ENCODE peak calls at places on chromosomes 5 and 9, in five cellular contexts. C is HepG2, S is IMR-90, I is K562, Q is H1. Z is an unnamed sample.

GRCh38 chr5:157324237-157324636 is 58.3 kb downstream of the CYFIP2 start:
- DNase-seq in C (no peak), S (no peak), I (peak; percentile 12), Q (peak; percentile 77), Z (peak; percentile 58)

GRCh38 chr5:179472641-179473040 is 77.7 kb upstream of the RUFY1 start:
- DNase-seq in C (no peak), S (no peak), I (no peak), Q (no peak), Z (no peak)

GRCh38 chr5:125011982-125012381 is 265.5 kb upstream of the ZNF608 start:
- DNase-seq in C (no peak), S (no peak), I (no peak), Q (no peak), Z (no peak)

GRCh38 chr5:167821096-167821590 is 470.3 kb upstream of the WWC1 start:
- DNase-seq in C (no peak), S (no peak), I (no peak), Q (no peak), Z (no peak)

GRCh38 chr5:64497390-64497789 is 8.4 kb upstream of the RGS7BP start:
- DNase-seq in C (no peak), S (peak; percentile 28), I (no peak), Q (no peak), Z (no peak)

GRCh38 chr5:111453747-111454146 is 58.6 kb downstream of the STARD4 start:
- DNase-seq in C (no peak), S (peak; percentile 74), I (no peak), Q (no peak), Z (peak; percentile 11)

GRCh38 chr9:18550286-18550685 is 76.3 kb downstream of the ADAMTSL1 start:
- DNase-seq in C (no peak), S (no peak), I (no peak), Q (no peak), Z (no peak)

GRCh38 chr5:177366528-177367322 is 9.0 kb downstream of the RGS14 start:
- DNase-seq in C (peak; percentile 75), S (peak; percentile 68), I (peak; percentile 98), Q (peak; percentile 97), Z (no peak)

GRCh38 chr5:136082390-136083193 is 50.1 kb upstream of the SMAD5 start:
- DNase-seq in C (peak; percentile 59), S (peak; percentile 77), I (peak; percentile 74), Q (peak; percentile 92), Z (peak; percentile 70)

GRCh38 chr5:152688561-152689274 is 283.6 kb upstream of the NMUR2 start:
- DNase-seq in C (no peak), S (peak; percentile 11), I (no peak), Q (no peak), Z (peak; percentile 54)

DNA sequence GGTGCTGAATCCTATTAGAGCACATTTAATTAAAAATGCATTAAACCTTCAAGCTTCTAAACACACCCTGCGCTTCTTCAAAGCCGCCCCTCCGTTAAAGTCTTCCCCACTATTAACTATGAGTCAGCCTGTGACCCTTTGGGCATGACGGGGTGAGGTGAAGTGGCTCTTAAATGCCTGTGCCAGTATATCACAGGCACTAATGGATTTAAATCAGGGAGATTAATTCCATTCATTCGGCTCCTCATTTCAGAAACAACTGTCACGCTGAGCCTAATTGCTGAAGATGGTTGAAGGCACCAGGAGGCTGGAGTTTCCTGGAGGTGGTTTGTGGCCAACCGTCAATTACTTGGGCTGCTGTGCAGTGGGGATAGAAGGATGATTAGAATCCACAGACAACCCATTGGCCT is 192.6 kb upstream of the MSX2 start:
- DNase-seq in C (no peak), S (no peak), I (no peak), Q (no peak), Z (no peak)
- TF ChIP-seq MAFK in C (no peak), S (no peak), I (no peak), Q (no peak), Z (no peak)

GRCh38 chr5:38551020-38552017 is 5.1 kb downstream of the LIFR start:
- DNase-seq in C (peak; percentile 59), S (peak; percentile 73), I (peak; percentile 25), Q (no peak), Z (peak; percentile 38)
- TF ChIP-seq MAFK in C (no peak), S (no peak), I (no peak), Q (no peak), Z (no peak)

DNA sequence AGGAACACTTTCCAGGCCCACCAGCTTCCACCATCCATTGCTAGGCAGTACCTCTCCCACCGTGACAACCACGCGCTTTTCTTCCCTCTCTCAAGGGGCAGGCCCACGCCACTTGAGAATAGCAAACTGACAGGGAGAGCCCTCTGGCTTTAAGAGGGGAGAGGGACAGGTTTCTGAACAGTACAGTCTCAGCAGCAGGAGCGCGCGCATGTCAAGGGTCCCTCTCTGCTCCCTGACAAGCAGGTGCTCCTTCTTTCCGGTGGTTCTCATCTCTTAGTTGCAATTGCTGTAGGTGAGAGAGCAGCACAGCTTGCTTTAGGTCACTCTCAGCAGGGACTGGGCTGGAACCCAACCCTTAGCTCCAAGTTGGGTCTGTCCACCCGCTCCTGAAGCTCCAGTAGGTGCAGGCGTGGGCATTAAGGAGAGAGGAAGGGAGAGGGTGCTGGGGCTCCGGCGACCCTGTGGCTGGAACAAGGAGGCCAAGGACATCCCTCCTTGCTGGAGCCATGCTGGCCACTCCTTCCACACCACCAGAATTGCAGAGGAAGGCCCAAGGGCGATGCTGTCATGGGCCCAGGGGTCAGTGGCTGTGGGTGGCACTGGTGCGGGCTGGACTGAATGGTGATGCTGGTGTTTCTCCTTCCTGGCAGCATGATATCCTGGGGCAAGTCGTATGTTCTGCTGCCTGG is 9.0 kb upstream of the PHF2 start:
- DNase-seq in C (no peak), S (no peak), I (no peak), Q (no peak), Z (no peak)
- TF ChIP-seq MAFK in C (no peak), S (no peak), I (no peak), Q (no peak), Z (no peak)

GRCh38 chr9:93317495-93318094 is 133.7 kb downstream of the WNK2 start:
- DNase-seq in C (no peak), S (no peak), I (no peak), Q (no peak), Z (no peak)

GRCh38 chr9:93318441-93318840 is 133.0 kb upstream of the FAM120A start:
- DNase-seq in C (no peak), S (no peak), I (no peak), Q (no peak), Z (no peak)

GRCh38 chr9:93316726-93317494 is 133.0 kb downstream of the WNK2 start:
- DNase-seq in C (no peak), S (no peak), I (no peak), Q (no peak), Z (no peak)

GRCh38 chr9:93315960-93316359 is 132.0 kb downstream of the WNK2 start:
- DNase-seq in C (no peak), S (no peak), I (no peak), Q (no peak), Z (no peak)

DNA sequence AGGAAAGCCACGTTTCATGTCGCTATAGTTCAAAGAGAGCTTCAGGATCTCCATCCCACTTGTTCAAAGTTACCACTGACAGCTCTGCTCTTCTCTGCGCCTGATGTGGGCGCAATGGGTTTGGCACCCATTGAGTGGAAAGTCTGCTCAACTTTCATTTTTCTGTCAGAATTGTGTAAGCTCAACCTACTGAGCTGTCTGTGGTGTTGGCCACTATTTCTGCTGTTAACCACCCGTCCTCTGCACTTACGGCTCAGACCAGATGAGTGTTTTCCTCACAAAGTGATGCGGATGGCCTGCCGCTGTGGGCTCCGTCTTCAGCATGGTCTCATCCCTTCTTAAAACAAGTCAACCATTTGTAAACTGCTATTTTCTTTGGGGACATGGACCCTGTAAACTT is 131.2 kb downstream of the WNK2 start:
- DNase-seq in C (no peak), S (no peak), I (no peak), Q (no peak), Z (no peak)
- TF ChIP-seq MAFK in C (no peak), S (no peak), I (no peak), Q (no peak), Z (no peak)

GRCh38 chr5:2383678-2384025 is 367.8 kb downstream of the IRX2 start:
- DNase-seq in C (no peak), S (no peak), I (no peak), Q (no peak), Z (no peak)
- TF ChIP-seq MAFK in C (no peak), S (no peak), I (no peak), Q (no peak), Z (no peak)

GRCh38 chr5:87169300-87169991 is 98.2 kb upstream of the RASA1 start:
- DNase-seq in C (no peak), S (peak; percentile 41), I (no peak), Q (no peak), Z (no peak)

GRCh38 chr5:87170799-87171198 is 96.9 kb upstream of the RASA1 start:
- DNase-seq in C (no peak), S (no peak), I (no peak), Q (no peak), Z (no peak)
- TF ChIP-seq MAFK in C (no peak), S (no peak), I (no peak), Q (no peak), Z (no peak)

DNA sequence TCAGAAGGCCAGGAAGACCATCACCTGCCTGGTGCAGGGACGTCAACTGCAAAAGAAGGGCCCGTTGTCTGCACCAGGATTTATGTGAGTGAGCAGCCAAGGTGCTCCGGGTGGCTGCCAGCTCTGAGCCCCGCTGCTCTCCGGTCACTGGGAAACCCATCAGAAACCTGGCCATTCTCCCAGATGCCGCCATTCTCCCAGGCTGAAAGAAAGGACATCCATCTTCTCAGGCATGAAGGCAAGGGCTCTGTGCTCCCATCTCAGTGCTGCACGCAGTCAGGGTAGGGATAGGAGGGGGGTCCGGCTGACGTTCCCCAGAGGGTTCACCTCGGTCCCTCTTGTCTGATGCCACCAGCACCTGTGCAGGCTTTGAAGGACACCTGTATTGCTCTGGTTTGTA is 158.4 kb downstream of the ERCC6L2 start:
- DNase-seq in C (no peak), S (no peak), I (no peak), Q (no peak), Z (no peak)
- TF ChIP-seq MAFK in C (no peak), S (no peak), I (no peak), Q (no peak), Z (no peak)

Z was measured in A549.